ENCODE peak calls at places on chromosomes 3 and 15, in four cellular contexts. Z is GM12891, H is K562, M is GM12878. I is an unnamed sample.

GRCh38 chr3:99365979-99366378 is 272.4 kb upstream of the COL8A1 start:
- DNase-seq in H (no peak), Z (no peak), M (no peak), I (no peak)

GRCh38 chr3:152071924-152072323 is 196.8 kb upstream of the MBNL1 start:
- DNase-seq in H (no peak), Z (no peak), M (no peak), I (peak)

GRCh38 chr15:91508633-91509032 is 344.9 kb upstream of the SLCO3A1 start:
- DNase-seq in M (no peak), H (no peak), Z (no peak), I (no peak)

GRCh38 chr3:50157821-50158556 is 2.9 kb downstream of the SEMA3F start:
- DNase-seq in H (peak), M (no peak), Z (no peak), I (no peak)

GRCh38 chr3:30567139-30567753 is 39.2 kb upstream of the TGFBR2 start:
- DNase-seq in H (no peak), Z (no peak), M (no peak), I (no peak)

GRCh38 chr3:73964818-73965217 is 340.1 kb upstream of the PDZRN3 start:
- DNase-seq in H (no peak), Z (no peak), M (no peak), I (no peak)

GRCh38 chr15:52102468-52102867 is 10.1 kb downstream of the BCL2L10 start:
- DNase-seq in H (no peak), Z (no peak), M (no peak), I (no peak)

GRCh38 chr3:55405436-55405835 is 81.7 kb downstream of the WNT5A start:
- DNase-seq in H (peak), Z (no peak), M (no peak), I (no peak)

DNA sequence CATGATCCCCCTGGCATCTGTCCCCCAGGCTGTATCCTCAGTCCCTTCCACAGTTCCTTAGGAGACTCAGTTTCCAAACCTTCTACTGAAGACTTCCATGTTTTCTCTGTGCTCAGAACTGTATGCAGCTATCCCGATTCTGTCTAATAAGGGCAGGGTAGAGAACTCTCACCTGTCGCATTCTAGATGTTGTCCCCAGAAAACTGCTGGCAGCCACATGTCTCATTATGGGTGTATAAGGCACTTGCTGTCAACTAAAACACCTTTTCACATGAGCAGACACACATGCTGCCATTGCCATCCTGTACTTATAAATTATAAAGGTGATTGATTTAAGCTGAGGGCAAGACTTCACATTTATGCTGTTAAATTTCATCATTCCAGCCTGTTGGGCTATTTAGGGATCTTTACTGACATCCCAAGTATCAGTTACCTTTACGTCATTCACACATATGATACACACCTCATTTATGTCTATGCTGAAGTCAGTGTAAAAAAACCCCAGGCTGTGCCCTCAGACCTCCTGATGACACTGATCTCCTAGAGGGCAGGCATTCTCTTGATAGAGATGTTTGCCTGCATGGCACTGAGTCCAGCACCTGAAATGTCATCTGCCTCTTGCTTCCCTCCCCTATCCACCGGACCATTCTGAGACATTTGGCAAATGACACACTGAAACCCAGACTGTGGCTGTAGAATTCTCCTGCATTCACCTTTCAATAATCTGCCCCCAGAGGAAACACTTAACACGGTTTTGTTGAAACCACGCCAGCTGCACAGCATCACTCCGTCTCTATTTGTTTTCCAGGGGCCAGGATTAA is 35.8 kb downstream of the BTD start:
- DNase-seq in Z (no peak), M (peak), H (no peak), I (no peak)
- TF ChIP-seq SPI1 in Z (no peak), M (no peak), H (no peak), I (no peak)

DNA sequence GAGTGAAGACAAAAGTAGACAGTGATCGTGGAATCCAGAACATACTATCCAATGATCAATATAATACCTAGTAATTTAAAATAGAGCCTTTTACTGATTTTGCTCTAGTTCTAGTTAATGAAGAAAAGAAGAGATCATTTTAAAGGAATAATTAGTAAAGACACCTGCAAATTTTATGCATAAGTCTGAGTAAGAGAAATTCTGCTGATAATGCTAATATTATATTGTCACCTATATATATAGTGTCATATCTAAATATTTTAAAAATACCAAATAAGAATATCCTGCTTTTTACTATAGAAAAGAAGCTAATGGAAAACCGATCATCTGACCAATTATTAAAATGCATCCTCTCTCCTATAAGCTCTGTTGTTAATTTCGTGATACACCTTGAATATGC is 152.1 kb downstream of the CNTN4 start:
- DNase-seq in H (no peak), Z (no peak), M (no peak), I (no peak)
- TF ChIP-seq POLR2AphosphoS5 in H (no peak), Z (no peak), M (no peak), I (no peak)

GRCh38 chr15:81852826-81853225 is 193.0 kb downstream of the MEX3B start:
- DNase-seq in H (no peak), Z (no peak), M (no peak), I (no peak)
- TF ChIP-seq SPI1 in H (no peak), Z (no peak), M (no peak), I (no peak)

DNA sequence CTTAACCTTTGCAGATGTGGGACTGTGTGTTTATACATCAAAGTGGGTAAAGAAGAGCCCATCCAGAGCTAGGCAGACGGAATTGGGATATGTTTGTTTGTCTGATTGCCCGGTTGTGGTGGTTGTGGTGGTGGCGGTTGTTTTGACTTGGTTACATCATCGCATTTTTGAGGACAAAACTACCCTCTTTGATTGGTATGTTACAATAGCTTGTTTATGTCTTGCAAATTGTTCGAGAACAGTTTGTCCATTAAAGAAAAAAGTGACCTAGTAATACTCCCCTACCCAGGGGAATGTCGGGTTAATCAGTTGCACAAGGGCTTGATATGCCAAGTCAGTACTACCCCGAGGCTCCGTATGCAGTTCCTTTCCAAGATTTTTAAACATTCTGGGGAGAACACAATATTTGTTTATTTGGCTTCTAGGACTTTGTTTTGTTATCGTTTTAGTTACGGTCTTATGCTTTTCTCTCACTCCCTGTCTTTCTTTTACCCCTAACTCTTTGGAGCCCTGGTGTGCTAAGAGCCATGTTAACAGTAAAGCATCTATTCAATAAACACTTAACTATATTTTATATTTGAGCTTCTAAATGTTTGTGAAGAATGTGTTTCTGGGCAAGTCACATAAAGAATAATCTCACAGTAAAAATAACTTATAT is 315.4 kb downstream of the LPP start:
- DNase-seq in M (no peak), Z (no peak), H (no peak), I (no peak)
- TF ChIP-seq POLR2AphosphoS5 in M (no peak), Z (no peak), H (no peak), I (no peak)

I was measured in HL-60.